ENCODE peak calls at places on chromosomes 11 and 22, in seven cellular contexts. S is suprapubic skin, O is body of pancreas, K is colonic mucosa, G is foreskin fibroblast, M is fibroblast of pulmonary artery, T is heart right ventricle. I is an unnamed sample.

GRCh38 chr11:66124564-66124963 is 54.5 kb downstream of the PACS1 start:
- DNase-seq in T (no peak), M (peak), G (peak), K (no peak), S (no peak), O (no peak), I (no peak)

GRCh38 chr11:43377380-43377779 is 18.7 kb downstream of the TTC17 start:
- DNase-seq in K (no peak), M (no peak), G (no peak), O (no peak), T (no peak), S (no peak), I (no peak)

GRCh38 chr11:129980086-129980485 is 22.5 kb downstream of the PRDM10 start:
- DNase-seq in S (no peak), M (no peak), O (no peak), K (no peak), T (no peak), G (no peak), I (no peak)

GRCh38 chr11:15958939-15959338 is 397.4 kb downstream of the SOX6 start:
- DNase-seq in M (no peak), G (no peak), O (no peak), S (no peak), T (no peak), K (no peak), I (no peak)

GRCh38 chr11:74019104-74019738 is 10.3 kb upstream of the UCP3 start:
- DNase-seq in S (no peak), T (no peak), M (no peak), O (peak), K (peak), G (no peak), I (no peak)

GRCh38 chr11:87352759-87353707 is 315.3 kb downstream of the TMEM135 start:
- DNase-seq in S (peak), K (peak), T (peak), M (peak), O (peak), G (peak), I (peak)

GRCh38 chr11:12914401-12914912 is 94.7 kb upstream of the RASSF10 start:
- DNase-seq in O (peak), M (peak), K (peak), S (no peak), T (peak), G (peak), I (peak)

GRCh38 chr11:296976-297665 is 2.2 kb downstream of the IFITM5 start:
- DNase-seq in M (no peak), T (no peak), S (no peak), G (no peak), K (no peak), O (peak), I (peak)

GRCh38 chr11:58963551-58964075 is 24.3 kb downstream of the GLYATL1 start:
- DNase-seq in G (peak), O (peak), K (no peak), S (no peak), M (peak), T (no peak), I (no peak)

GRCh38 chr11:64368673-64369074 is 9.7 kb downstream of the RPS6KA4 start:
- DNase-seq in S (no peak), K (no peak), G (no peak), T (no peak), M (no peak), O (no peak), I (no peak)

GRCh38 chr22:39661842-39662676 is 91.5 kb downstream of the CACNA1I start:
- DNase-seq in K (peak), S (no peak), T (no peak), G (no peak), O (peak), M (no peak), I (peak)

GRCh38 chr11:78564037-78564888 is 10.4 kb downstream of the NARS2 start:
- DNase-seq in O (peak), M (peak), G (peak), S (no peak), T (peak), K (peak), I (peak)

GRCh38 chr11:31237819-31238771 is 131.4 kb downstream of the DCDC1 start:
- DNase-seq in O (no peak), M (peak), S (no peak), T (no peak), K (no peak), G (no peak), I (no peak)

DNA sequence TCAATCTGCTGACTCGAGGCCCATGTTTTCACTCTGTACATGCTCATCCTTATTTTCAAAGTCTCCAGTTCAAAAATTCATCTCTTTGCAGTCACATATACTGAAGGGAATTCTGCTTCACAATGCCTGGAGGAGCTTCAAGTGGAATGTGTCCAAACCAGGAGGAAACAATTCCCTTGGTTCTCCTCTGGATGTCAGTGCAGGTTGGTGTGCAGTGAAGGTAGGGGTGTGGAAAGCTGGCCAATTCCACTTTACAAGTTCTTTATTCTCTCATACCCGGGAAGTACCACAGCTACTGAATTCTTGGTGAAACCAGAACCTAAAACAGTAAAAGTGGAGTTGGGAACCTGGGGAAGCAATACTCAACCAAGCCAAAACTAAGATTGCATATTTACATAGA is 57.3 kb downstream of the BDNF start:
- DNase-seq in K (no peak), S (no peak), G (no peak), M (no peak), T (no peak), O (no peak), I (no peak)
- TF ChIP-seq CTCF in K (no peak), S (no peak), G (no peak), M (no peak), T (no peak), O (no peak), I (no peak)

GRCh38 chr11:1988174-1988573 is 9.5 kb downstream of the H19 start:
- DNase-seq in T (no peak), O (no peak), S (no peak), K (no peak), M (no peak), G (no peak), I (no peak)
- H3K4me3 ChIP-seq in T (no peak), O (no peak), S (no peak), K (no peak), M (no peak), G (no peak), I (no peak)

GRCh38 chr11:35163707-35164496 is 24.9 kb downstream of the CD44 start:
- DNase-seq in M (no peak), O (no peak), T (no peak), S (no peak), G (no peak), K (no peak), I (no peak)
- TF ChIP-seq CTCF in M (peak), O (no peak), T (no peak), S (peak), G (peak), K (no peak), I (no peak)

GRCh38 chr22:45240810-45241631 is at the start of gene KIAA0930:
- DNase-seq in O (peak), G (peak), M (peak), T (peak), K (peak), S (peak), I (peak)
- H3K4me3 ChIP-seq in O (peak), G (peak), M (peak), T (peak), K (peak), S (peak), I (peak)

GRCh38 chr22:32122899-32123298 is 36.2 kb downstream of the C22orf42 start:
- DNase-seq in K (no peak), G (no peak), M (no peak), T (no peak), O (no peak), S (no peak), I (no peak)

GRCh38 chr22:32120603-32121002 is 38.5 kb downstream of the C22orf42 start:
- DNase-seq in M (no peak), O (no peak), K (no peak), S (no peak), G (no peak), T (no peak), I (no peak)

GRCh38 chr22:32127904-32128303 is 31.2 kb downstream of the C22orf42 start:
- DNase-seq in T (no peak), S (no peak), G (no peak), M (no peak), K (no peak), O (no peak), I (no peak)

GRCh38 chr22:32119568-32120235 is 39.4 kb downstream of the C22orf42 start:
- DNase-seq in S (no peak), G (no peak), T (no peak), M (no peak), O (no peak), K (no peak), I (no peak)

GRCh38 chr22:32123657-32124056 is 35.4 kb downstream of the C22orf42 start:
- DNase-seq in S (no peak), T (no peak), O (no peak), G (no peak), K (no peak), M (no peak), I (no peak)
- TF ChIP-seq CTCF in S (no peak), T (no peak), O (no peak), G (no peak), K (no peak), M (no peak), I (no peak)